ENCODE peak calls at places on chromosomes 11 and 22, in four cellular contexts. S, M, T and I are unnamed samples.

GRCh38 chr11:57133616-57134015 is 48.1 kb upstream of the LRRC55 start:
- DNase-seq in S (no peak), M (no peak), T (no peak), I (no peak)

GRCh38 chr22:42683599-42684283 is 34.5 kb upstream of the CYB5R3 start:
- DNase-seq in S (no peak), M (no peak), T (no peak), I (peak; percentile 89)

GRCh38 chr11:120424185-120424969 is 87.2 kb upstream of the GRIK4 start:
- DNase-seq in S (no peak), M (no peak), T (no peak), I (no peak)

GRCh38 chr11:93717501-93717900 is 23.8 kb downstream of the TAF1D start:
- DNase-seq in S (no peak), M (no peak), T (no peak), I (no peak)

GRCh38 chr11:1274501-1274900 is 34.9 kb downstream of the TOLLIP start:
- DNase-seq in S (no peak), M (no peak), T (no peak), I (no peak)

GRCh38 chr11:70064011-70064725 is 13.9 kb upstream of the ANO1 start:
- DNase-seq in S (no peak), M (no peak), T (no peak), I (no peak)

GRCh38 chr11:86374586-86374985 is at the start of gene CCDC81:
- DNase-seq in S (no peak), M (no peak), T (no peak), I (peak; percentile 19)

GRCh38 chr22:43945632-43946390 is 9.4 kb upstream of the SAMM50 start:
- DNase-seq in S (no peak), M (peak; percentile 65), T (no peak), I (peak; percentile 47)

GRCh38 chr11:69468911-69469885 is 12.3 kb upstream of the LINC01488 start:
- DNase-seq in S (no peak), M (no peak), T (no peak), I (no peak)

GRCh38 chr22:46587492-46588278 is 32.5 kb upstream of the GRAMD4 start:
- DNase-seq in S (no peak), M (no peak), T (no peak), I (no peak)

GRCh38 chr22:22616636-22617035 is 27.8 kb upstream of the GGTLC2 start:
- DNase-seq in S (no peak), M (no peak), T (no peak), I (no peak)

GRCh38 chr22:45584121-45584570 is 81.5 kb downstream of the FBLN1 start:
- DNase-seq in S (no peak), M (no peak), T (no peak), I (peak; percentile 76)

GRCh38 chr11:69832561-69833413 is 13.6 kb upstream of the FGF3 start:
- DNase-seq in S (no peak), M (no peak), T (no peak), I (no peak)

GRCh38 chr11:100152751-100153150 is 534.3 kb upstream of the ARHGAP42 start:
- DNase-seq in S (no peak), M (no peak), T (no peak), I (no peak)

GRCh38 chr11:134554106-134554505 is 142.1 kb upstream of the B3GAT1 start:
- DNase-seq in S (no peak), M (no peak), T (no peak), I (no peak)

GRCh38 chr11:131430466-131431176 is 60.2 kb downstream of the NTM start:
- DNase-seq in S (no peak), M (no peak), T (no peak), I (no peak)

GRCh38 chr22:24460418-24461089 is 33.2 kb downstream of the ADORA2A start:
- DNase-seq in S (no peak), M (no peak), T (no peak), I (no peak)

GRCh38 chr22:31086703-31087330 is 5.7 kb downstream of the SMTN start:
- DNase-seq in S (no peak), M (no peak), T (peak; percentile 1), I (no peak)

GRCh38 chr11:124915541-124916369 is 3.3 kb upstream of the HEPN1 start:
- DNase-seq in S (no peak), M (no peak), T (no peak), I (peak; percentile 72)

GRCh38 chr11:47331454-47332302 is 20.8 kb downstream of the MYBPC3 start:
- DNase-seq in S (no peak), M (no peak), T (no peak), I (no peak)

GRCh38 chr11:83008581-83008923 is 63.1 kb downstream of the RAB30 start:
- DNase-seq in S (no peak), M (no peak), T (no peak), I (peak; percentile 61)

GRCh38 chr22:38973289-38974169 is 8.6 kb upstream of the APOBEC3B start:
- DNase-seq in S (no peak), M (peak; percentile 40), T (peak; percentile 43), I (peak; percentile 15)

GRCh38 chr22:47736166-47737034 is 974.0 kb downstream of the TBC1D22A start:
- DNase-seq in S (no peak), M (no peak), T (no peak), I (no peak)

GRCh38 chr22:42358643-42359558 is 73.3 kb downstream of the NFAM1 start:
- DNase-seq in S (no peak), M (no peak), T (no peak), I (no peak)